ENCODE peak calls at places on chromosomes 3 and 15, in ten cellular contexts. P, M, W, V, Y, E, S, O, J and N are unnamed samples.

GRCh38 chr3:150495563-150496168 is 50.6 kb downstream of the SERP1 start:
- DNase-seq in V (peak), M (no peak), P (peak), J (peak), O (peak), W (peak), E (no peak), Y (peak), S (peak), N (no peak)

GRCh38 chr15:77573826-77574225 is 58.9 kb downstream of the LINGO1 start:
- DNase-seq in O (no peak), Y (no peak), M (no peak), E (no peak), J (no peak), P (no peak), S (no peak), W (no peak), V (no peak), N (no peak)

GRCh38 chr3:43215684-43216336 is 70.5 kb upstream of the SNRK start:
- DNase-seq in J (no peak), S (no peak), E (no peak), P (no peak), V (no peak), W (no peak), M (no peak), O (no peak), Y (no peak), N (no peak)

GRCh38 chr15:31752363-31752762 is 278.0 kb upstream of the CHRNA7 start:
- DNase-seq in M (no peak), J (no peak), S (no peak), W (no peak), Y (peak), V (no peak), O (peak), E (no peak), P (peak), N (no peak)

GRCh38 chr3:51819709-51820406 is 40.8 kb upstream of the IQCF6 start:
- DNase-seq in J (peak), V (no peak), W (no peak), O (peak), Y (no peak), P (no peak), S (no peak), E (no peak), M (peak), N (no peak)

GRCh38 chr3:189277711-189278110 is 105.9 kb downstream of the TPRG1 start:
- DNase-seq in S (no peak), O (peak), Y (no peak), M (no peak), J (peak), V (no peak), P (no peak), E (no peak), W (no peak), N (no peak)

GRCh38 chr3:184067573-184068055 is 14.8 kb downstream of the HTR3C start:
- DNase-seq in E (no peak), Y (no peak), W (no peak), O (no peak), V (no peak), S (no peak), P (no peak), M (no peak), J (no peak), N (no peak)

GRCh38 chr3:107220538-107220937 is 156.7 kb upstream of the CCDC54 start:
- DNase-seq in M (no peak), W (no peak), Y (no peak), O (no peak), S (peak), E (no peak), V (no peak), P (no peak), J (no peak), N (no peak)

GRCh38 chr3:29245441-29245840 is 35.4 kb upstream of the RBMS3 start:
- DNase-seq in P (peak), S (no peak), E (no peak), M (no peak), J (no peak), Y (no peak), O (peak), W (no peak), V (no peak), N (no peak)

GRCh38 chr3:149971403-149972075 is 844 bp upstream of the PFN2 start:
- DNase-seq in O (peak), P (peak), S (peak), J (peak), M (no peak), W (peak), V (no peak), E (peak), Y (peak), N (peak)

GRCh38 chr15:91922701-91923279 is 69.3 kb downstream of the SLCO3A1 start:
- DNase-seq in V (no peak), E (no peak), J (peak), P (no peak), S (no peak), O (no peak), Y (no peak), W (no peak), M (no peak), N (no peak)